ENCODE peak calls at places on chromosomes 2 and 18, in seven cellular contexts. One of them, this sample, is unnamed. For H3K4me1, the result is how much of the 10 kb centered on the place peaks cover.

GRCh38 chr2:117972466-117973123 is 41.3 kb downstream of the CCDC93 start:
- DNase-seq in transverse colon: no peak
- DNase-seq in kidney: no peak
- DNase-seq in esophagus muscularis mucosa: no peak
- DNase-seq in IMR-90: peak
- DNase-seq in stomach: no peak
- DNase-seq in sigmoid colon: no peak
- DNase-seq in this sample: no peak

GRCh38 chr2:62281661-62282060 is 85.7 kb downstream of the B3GNT2 start:
- DNase-seq in stomach: no peak
- DNase-seq in sigmoid colon: no peak
- DNase-seq in esophagus muscularis mucosa: no peak
- DNase-seq in IMR-90: no peak
- DNase-seq in transverse colon: no peak
- DNase-seq in kidney: no peak
- DNase-seq in this sample: no peak

GRCh38 chr2:130873700-130874346 is 37.1 kb downstream of the ARHGEF4 start:
- DNase-seq in transverse colon: peak
- DNase-seq in stomach: peak
- DNase-seq in IMR-90: peak
- DNase-seq in sigmoid colon: peak
- DNase-seq in kidney: no peak
- DNase-seq in esophagus muscularis mucosa: no peak
- DNase-seq in this sample: peak

GRCh38 chr2:170713280-170714155 is 1.6 kb upstream of the SP5 start:
- DNase-seq in sigmoid colon: no peak
- DNase-seq in kidney: peak
- DNase-seq in IMR-90: no peak
- DNase-seq in esophagus muscularis mucosa: no peak
- DNase-seq in transverse colon: peak
- DNase-seq in stomach: no peak
- DNase-seq in this sample: no peak

GRCh38 chr2:216370961-216371633 is 1.2 kb downstream of the MARCHF4 start:
- DNase-seq in sigmoid colon: no peak
- DNase-seq in stomach: no peak
- DNase-seq in kidney: peak
- DNase-seq in esophagus muscularis mucosa: no peak
- DNase-seq in transverse colon: no peak
- DNase-seq in IMR-90: no peak
- DNase-seq in this sample: no peak

GRCh38 chr2:9360701-9361100 is 62.6 kb downstream of the ITGB1BP1 start:
- DNase-seq in sigmoid colon: no peak
- DNase-seq in IMR-90: no peak
- DNase-seq in kidney: no peak
- DNase-seq in esophagus muscularis mucosa: no peak
- DNase-seq in transverse colon: no peak
- DNase-seq in stomach: no peak
- DNase-seq in this sample: no peak

GRCh38 chr2:121664713-121665112 is 15.5 kb upstream of the CLASP1 start:
- DNase-seq in sigmoid colon: no peak
- DNase-seq in transverse colon: no peak
- DNase-seq in IMR-90: no peak
- DNase-seq in kidney: no peak
- DNase-seq in stomach: no peak
- DNase-seq in esophagus muscularis mucosa: no peak
- DNase-seq in this sample: no peak

GRCh38 chr2:186526281-186526680 is 40.2 kb downstream of the ZC3H15 start:
- DNase-seq in IMR-90: no peak
- DNase-seq in transverse colon: no peak
- DNase-seq in kidney: no peak
- DNase-seq in stomach: no peak
- DNase-seq in esophagus muscularis mucosa: no peak
- DNase-seq in sigmoid colon: no peak
- DNase-seq in this sample: no peak

GRCh38 chr2:30026091-30027055 is 105.0 kb upstream of the ALK start:
- DNase-seq in IMR-90: peak
- DNase-seq in kidney: peak
- DNase-seq in transverse colon: peak
- DNase-seq in stomach: peak
- DNase-seq in esophagus muscularis mucosa: peak
- DNase-seq in sigmoid colon: no peak
- DNase-seq in this sample: peak

GRCh38 chr2:214075446-214075845 is 335.4 kb upstream of the VWC2L start:
- DNase-seq in sigmoid colon: no peak
- DNase-seq in transverse colon: no peak
- DNase-seq in stomach: no peak
- DNase-seq in kidney: no peak
- DNase-seq in esophagus muscularis mucosa: no peak
- DNase-seq in IMR-90: no peak
- DNase-seq in this sample: no peak

GRCh38 chr2:51782874-51783765 is 751.2 kb upstream of the NRXN1 start:
- DNase-seq in stomach: no peak
- DNase-seq in kidney: no peak
- DNase-seq in IMR-90: peak
- DNase-seq in transverse colon: no peak
- DNase-seq in sigmoid colon: no peak
- DNase-seq in esophagus muscularis mucosa: no peak
- DNase-seq in this sample: no peak

GRCh38 chr2:207363761-207364160 is 166.0 kb upstream of the CREB1 start:
- DNase-seq in IMR-90: no peak
- DNase-seq in sigmoid colon: no peak
- DNase-seq in kidney: no peak
- DNase-seq in stomach: no peak
- DNase-seq in transverse colon: no peak
- DNase-seq in esophagus muscularis mucosa: no peak
- DNase-seq in this sample: no peak

GRCh38 chr2:215378045-215378444 is 57.8 kb downstream of the FN1 start:
- DNase-seq in esophagus muscularis mucosa: no peak
- DNase-seq in sigmoid colon: no peak
- DNase-seq in transverse colon: no peak
- DNase-seq in IMR-90: no peak
- DNase-seq in stomach: no peak
- DNase-seq in kidney: no peak
- DNase-seq in this sample: no peak

GRCh38 chr18:45954070-45954712 is 12.9 kb downstream of the EPG5 start:
- DNase-seq in esophagus muscularis mucosa: no peak
- DNase-seq in transverse colon: no peak
- DNase-seq in kidney: no peak
- DNase-seq in IMR-90: peak
- DNase-seq in stomach: no peak
- DNase-seq in sigmoid colon: no peak
- DNase-seq in this sample: no peak

GRCh38 chr2:105848367-105848766 is 103.7 kb downstream of the NCK2 start:
- DNase-seq in kidney: no peak
- DNase-seq in sigmoid colon: no peak
- DNase-seq in stomach: no peak
- DNase-seq in transverse colon: no peak
- DNase-seq in IMR-90: no peak
- DNase-seq in esophagus muscularis mucosa: no peak
- DNase-seq in this sample: no peak

GRCh38 chr18:7577706-7578105 is 10.6 kb downstream of the PTPRM start:
- DNase-seq in esophagus muscularis mucosa: no peak
- DNase-seq in IMR-90: peak
- DNase-seq in kidney: no peak
- DNase-seq in sigmoid colon: no peak
- DNase-seq in transverse colon: no peak
- DNase-seq in stomach: no peak
- DNase-seq in this sample: no peak

GRCh38 chr2:40285391-40285790 is 166.5 kb downstream of the SLC8A1 start:
- DNase-seq in transverse colon: no peak
- DNase-seq in sigmoid colon: no peak
- DNase-seq in esophagus muscularis mucosa: no peak
- DNase-seq in kidney: no peak
- DNase-seq in stomach: no peak
- DNase-seq in IMR-90: no peak
- DNase-seq in this sample: no peak

GRCh38 chr18:63850010-63850409 is 37.5 kb upstream of the SERPINB2 start:
- DNase-seq in IMR-90: peak
- DNase-seq in kidney: no peak
- DNase-seq in sigmoid colon: no peak
- DNase-seq in transverse colon: no peak
- DNase-seq in esophagus muscularis mucosa: no peak
- DNase-seq in stomach: no peak
- DNase-seq in this sample: no peak

GRCh38 chr2:70984576-70985282 is 6.3 kb downstream of the ANKRD53 start:
- DNase-seq in kidney: peak
- DNase-seq in transverse colon: peak
- DNase-seq in IMR-90: peak
- DNase-seq in stomach: peak
- DNase-seq in sigmoid colon: peak
- DNase-seq in esophagus muscularis mucosa: peak
- DNase-seq in this sample: peak

GRCh38 chr2:158463496-158464095 is 6.8 kb downstream of the PKP4 start:
- DNase-seq in kidney: no peak
- DNase-seq in IMR-90: no peak
- DNase-seq in esophagus muscularis mucosa: no peak
- DNase-seq in stomach: no peak
- DNase-seq in transverse colon: no peak
- DNase-seq in sigmoid colon: no peak
- DNase-seq in this sample: no peak

GRCh38 chr18:69992776-69993175 is 45.1 kb upstream of the CD226 start:
- DNase-seq in stomach: no peak
- DNase-seq in IMR-90: peak
- DNase-seq in sigmoid colon: no peak
- DNase-seq in transverse colon: no peak
- DNase-seq in esophagus muscularis mucosa: no peak
- DNase-seq in kidney: no peak
- DNase-seq in this sample: no peak

GRCh38 chr18:37393221-37393828 is 172.3 kb downstream of the CELF4 start:
- DNase-seq in IMR-90: no peak
- DNase-seq in esophagus muscularis mucosa: no peak
- DNase-seq in sigmoid colon: no peak
- DNase-seq in stomach: no peak
- DNase-seq in kidney: no peak
- DNase-seq in transverse colon: no peak
- DNase-seq in this sample: no peak

GRCh38 chr2:83058683-83059082 is 1400.4 kb downstream of the SUCLG1 start:
- DNase-seq in sigmoid colon: no peak
- DNase-seq in kidney: no peak
- DNase-seq in stomach: no peak
- DNase-seq in esophagus muscularis mucosa: no peak
- DNase-seq in transverse colon: no peak
- DNase-seq in IMR-90: no peak
- DNase-seq in this sample: no peak

GRCh38 chr2:81872043-81872442 is 1567.5 kb upstream of the LRRTM1 start:
- DNase-seq in sigmoid colon: no peak
- DNase-seq in transverse colon: no peak
- DNase-seq in esophagus muscularis mucosa: no peak
- DNase-seq in IMR-90: no peak
- DNase-seq in kidney: no peak
- DNase-seq in stomach: peak
- DNase-seq in this sample: no peak

GRCh38 chr2:225670111-225670974 is 270.8 kb downstream of the NYAP2 start:
- DNase-seq in sigmoid colon: no peak
- DNase-seq in kidney: no peak
- DNase-seq in transverse colon: no peak
- DNase-seq in IMR-90: peak
- DNase-seq in esophagus muscularis mucosa: no peak
- DNase-seq in stomach: no peak
- DNase-seq in this sample: no peak

GRCh38 chr18:13438507-13439056 is 220.0 kb downstream of the LDLRAD4 start:
- DNase-seq in esophagus muscularis mucosa: no peak
- DNase-seq in IMR-90: no peak
- DNase-seq in sigmoid colon: no peak
- DNase-seq in transverse colon: no peak
- DNase-seq in kidney: no peak
- DNase-seq in stomach: no peak
- DNase-seq in this sample: no peak
- H3K4me1 ChIP-seq in esophagus muscularis mucosa: half or more
- H3K4me1 ChIP-seq in IMR-90: under half
- H3K4me1 ChIP-seq in sigmoid colon: under half
- H3K4me1 ChIP-seq in transverse colon: under half
- H3K4me1 ChIP-seq in kidney: under half
- H3K4me1 ChIP-seq in stomach: under half
- H3K4me1 ChIP-seq in this sample: under half

DNA sequence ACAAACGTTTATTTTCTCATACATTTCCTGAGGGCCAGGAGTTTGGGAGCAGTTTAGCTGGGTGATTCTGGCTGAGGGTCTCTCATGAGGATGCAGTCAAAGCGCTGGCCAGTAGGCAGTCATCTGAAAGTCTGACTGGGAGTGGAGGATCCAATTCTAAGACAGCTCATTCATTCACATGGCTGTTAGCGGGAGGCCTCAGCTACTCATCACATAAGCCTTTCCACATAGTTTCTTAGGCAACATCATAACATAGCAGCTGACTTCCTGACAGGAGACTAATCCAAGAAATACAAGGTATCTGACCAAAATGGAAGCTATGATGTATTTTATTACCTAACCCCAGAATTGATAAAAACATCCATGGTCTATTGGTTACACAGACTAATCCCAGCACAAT is 2.9 kb upstream of the MRPL44 start:
- DNase-seq in IMR-90: peak
- DNase-seq in kidney: no peak
- DNase-seq in sigmoid colon: no peak
- DNase-seq in transverse colon: no peak
- DNase-seq in stomach: no peak
- DNase-seq in esophagus muscularis mucosa: no peak
- DNase-seq in this sample: no peak
- H3K4me1 ChIP-seq in IMR-90: under half
- H3K4me1 ChIP-seq in kidney: under half
- H3K4me1 ChIP-seq in sigmoid colon: under half
- H3K4me1 ChIP-seq in transverse colon: under half
- H3K4me1 ChIP-seq in stomach: under half
- H3K4me1 ChIP-seq in esophagus muscularis mucosa: under half
- H3K4me1 ChIP-seq in this sample: under half

DNA sequence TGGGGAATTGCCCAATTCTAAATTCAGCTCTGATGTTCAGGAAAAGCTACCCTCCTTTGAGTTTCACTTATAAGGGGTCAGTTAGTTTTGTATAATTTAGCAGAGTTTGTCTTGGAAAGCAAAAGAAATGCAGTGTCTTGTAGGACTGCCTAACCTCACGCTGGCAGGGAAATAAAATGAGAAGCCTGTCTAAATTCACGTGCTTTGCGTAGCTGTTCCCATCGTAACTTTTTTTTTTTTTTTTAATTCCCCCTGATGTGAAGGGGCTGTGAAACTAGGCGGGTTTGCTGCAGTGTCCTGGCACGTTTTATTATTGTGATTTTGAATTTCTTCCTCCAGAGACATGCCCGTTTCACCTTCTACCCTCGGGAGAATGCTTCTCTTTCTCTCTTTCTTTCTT is 2.1 kb downstream of the MEIS1 start:
- DNase-seq in kidney: no peak
- DNase-seq in transverse colon: no peak
- DNase-seq in IMR-90: no peak
- DNase-seq in sigmoid colon: no peak
- DNase-seq in esophagus muscularis mucosa: no peak
- DNase-seq in stomach: no peak
- DNase-seq in this sample: no peak
- H3K4me1 ChIP-seq in kidney: under half
- H3K4me1 ChIP-seq in transverse colon: under half
- H3K4me1 ChIP-seq in IMR-90: under half
- H3K4me1 ChIP-seq in sigmoid colon: under half
- H3K4me1 ChIP-seq in esophagus muscularis mucosa: under half
- H3K4me1 ChIP-seq in stomach: under half
- H3K4me1 ChIP-seq in this sample: under half

DNA sequence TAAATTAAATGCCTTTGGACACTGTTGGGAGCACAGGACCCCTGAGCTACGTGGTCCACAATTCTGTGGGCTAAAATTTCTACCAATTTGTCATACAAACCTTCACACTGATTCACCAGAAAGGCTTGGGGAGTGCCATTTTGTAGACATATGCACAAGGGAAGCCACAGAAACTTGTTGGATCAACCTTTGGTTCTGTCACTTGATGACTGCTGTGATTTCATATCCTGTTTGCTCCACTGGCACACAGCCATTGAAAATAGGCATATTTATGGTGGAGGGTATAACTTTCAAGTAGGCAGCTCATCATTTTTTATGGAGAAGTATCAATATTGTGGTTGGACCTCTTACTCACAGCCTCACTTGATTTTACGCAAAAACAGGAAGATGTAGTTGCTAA is 10.4 kb downstream of the NAPG start:
- DNase-seq in IMR-90: peak
- DNase-seq in stomach: no peak
- DNase-seq in sigmoid colon: no peak
- DNase-seq in esophagus muscularis mucosa: no peak
- DNase-seq in transverse colon: no peak
- DNase-seq in kidney: no peak
- DNase-seq in this sample: no peak
- H3K4me1 ChIP-seq in IMR-90: under half
- H3K4me1 ChIP-seq in stomach: under half
- H3K4me1 ChIP-seq in sigmoid colon: under half
- H3K4me1 ChIP-seq in esophagus muscularis mucosa: under half
- H3K4me1 ChIP-seq in transverse colon: under half
- H3K4me1 ChIP-seq in kidney: under half
- H3K4me1 ChIP-seq in this sample: under half